ENCODE peak calls at places on chromosomes 2 and 18, in ten cellular contexts. G, A, L, C, M, U, O, Y, N and E are unnamed samples.
A peak's percentile ranks its signal among the peaks of the same experiment; 100 is the strongest.

GRCh38 chr18:49495480-49495879 is 8.4 kb upstream of the C18orf32 start:
- DNase-seq in Y (no peak), A (no peak), L (no peak), U (no peak), M (no peak), C (no peak), O (no peak), N (no peak), G (no peak), E (no peak)

GRCh38 chr2:191538334-191538910 is 139.5 kb upstream of the NABP1 start:
- DNase-seq in G (no peak), Y (no peak), U (no peak), O (no peak), M (no peak), L (no peak), A (no peak), C (no peak), N (no peak), E (no peak)

GRCh38 chr2:20015482-20016083 is 3.1 kb upstream of the MATN3 start:
- DNase-seq in N (peak; percentile 61), G (no peak), A (no peak), U (peak; percentile 12), L (no peak), C (no peak), O (no peak), Y (no peak), M (no peak), E (peak; percentile 36)

GRCh38 chr2:102166189-102166845 is 20.5 kb upstream of the IL1RL2 start:
- DNase-seq in M (no peak), A (peak; percentile 42), G (peak; percentile 14), U (peak; percentile 57), C (no peak), L (no peak), O (no peak), Y (peak; percentile 35), N (no peak), E (no peak)

GRCh38 chr18:22971038-22971437 is 37.9 kb downstream of the RBBP8 start:
- DNase-seq in L (no peak), A (no peak), O (no peak), M (no peak), G (no peak), N (no peak), U (no peak), Y (no peak), C (no peak), E (no peak)

GRCh38 chr2:111652038-111652437 is 232.0 kb downstream of the ANAPC1 start:
- DNase-seq in N (no peak), M (no peak), C (no peak), G (no peak), U (no peak), O (no peak), L (no peak), A (no peak), Y (no peak), E (no peak)

GRCh38 chr2:127526940-127527804 is 883 bp upstream of the IWS1 start:
- DNase-seq in N (no peak), L (no peak), G (no peak), O (no peak), Y (no peak), M (no peak), A (no peak), U (no peak), C (no peak), E (no peak)

GRCh38 chr18:44765451-44765850 is 84.8 kb downstream of the SETBP1 start:
- DNase-seq in Y (no peak), L (no peak), N (no peak), C (no peak), O (no peak), A (no peak), M (no peak), U (no peak), G (no peak), E (no peak)

GRCh38 chr2:224202466-224202865 is 163.4 kb upstream of the SERPINE2 start:
- DNase-seq in L (no peak), M (no peak), C (no peak), A (no peak), G (no peak), O (no peak), Y (no peak), U (no peak), N (no peak), E (no peak)

GRCh38 chr2:219997341-219997851 is 370.0 kb downstream of the SLC4A3 start:
- DNase-seq in C (no peak), O (peak; percentile 31), G (peak; percentile 35), Y (peak; percentile 20), N (no peak), U (peak; percentile 39), L (no peak), A (no peak), M (no peak), E (no peak)

GRCh38 chr2:220000080-220000479 is 372.6 kb downstream of the SLC4A3 start:
- DNase-seq in C (no peak), O (no peak), L (no peak), M (no peak), U (no peak), Y (no peak), G (no peak), N (no peak), A (no peak), E (no peak)

GRCh38 chr2:219998099-219998498 is 370.7 kb downstream of the SLC4A3 start:
- DNase-seq in M (no peak), A (no peak), N (no peak), Y (no peak), U (no peak), O (no peak), L (no peak), G (no peak), C (no peak), E (no peak)

GRCh38 chr2:220000586-220000985 is 373.2 kb downstream of the SLC4A3 start:
- DNase-seq in O (no peak), M (no peak), L (no peak), U (no peak), G (no peak), N (no peak), Y (no peak), C (no peak), A (no peak), E (no peak)

DNA sequence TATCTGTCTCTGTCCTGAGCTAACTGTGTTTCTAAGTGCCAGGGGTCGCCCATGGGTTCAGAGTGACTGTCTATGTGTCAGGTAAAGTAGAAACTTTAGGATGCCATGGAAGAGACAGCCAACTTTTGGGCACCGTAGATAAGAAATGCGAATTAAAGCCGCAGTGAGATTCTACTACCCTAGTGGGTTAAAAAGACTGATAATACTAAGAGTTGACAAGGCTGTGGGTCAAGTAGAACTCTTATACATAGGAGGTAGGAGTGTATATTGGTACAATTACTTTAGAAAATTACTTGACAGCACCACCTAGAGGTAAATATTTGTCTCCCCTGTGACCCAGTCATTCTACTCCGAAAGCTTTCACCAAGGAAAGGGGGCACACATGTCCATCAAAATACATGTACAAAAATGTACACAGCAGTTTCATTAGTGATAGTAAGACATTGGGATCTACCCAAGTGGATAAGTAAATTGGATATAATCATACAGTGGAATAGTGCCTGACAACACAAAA is 371.3 kb downstream of the SLC4A3 start:
- DNase-seq in O (no peak), M (no peak), U (no peak), A (no peak), L (no peak), C (no peak), G (no peak), Y (no peak), N (no peak), E (no peak)
- TF ChIP-seq CTCF in O (no peak), M (no peak), U (no peak), A (no peak), L (no peak), C (no peak), G (no peak), Y (no peak), N (no peak), E (no peak)

DNA sequence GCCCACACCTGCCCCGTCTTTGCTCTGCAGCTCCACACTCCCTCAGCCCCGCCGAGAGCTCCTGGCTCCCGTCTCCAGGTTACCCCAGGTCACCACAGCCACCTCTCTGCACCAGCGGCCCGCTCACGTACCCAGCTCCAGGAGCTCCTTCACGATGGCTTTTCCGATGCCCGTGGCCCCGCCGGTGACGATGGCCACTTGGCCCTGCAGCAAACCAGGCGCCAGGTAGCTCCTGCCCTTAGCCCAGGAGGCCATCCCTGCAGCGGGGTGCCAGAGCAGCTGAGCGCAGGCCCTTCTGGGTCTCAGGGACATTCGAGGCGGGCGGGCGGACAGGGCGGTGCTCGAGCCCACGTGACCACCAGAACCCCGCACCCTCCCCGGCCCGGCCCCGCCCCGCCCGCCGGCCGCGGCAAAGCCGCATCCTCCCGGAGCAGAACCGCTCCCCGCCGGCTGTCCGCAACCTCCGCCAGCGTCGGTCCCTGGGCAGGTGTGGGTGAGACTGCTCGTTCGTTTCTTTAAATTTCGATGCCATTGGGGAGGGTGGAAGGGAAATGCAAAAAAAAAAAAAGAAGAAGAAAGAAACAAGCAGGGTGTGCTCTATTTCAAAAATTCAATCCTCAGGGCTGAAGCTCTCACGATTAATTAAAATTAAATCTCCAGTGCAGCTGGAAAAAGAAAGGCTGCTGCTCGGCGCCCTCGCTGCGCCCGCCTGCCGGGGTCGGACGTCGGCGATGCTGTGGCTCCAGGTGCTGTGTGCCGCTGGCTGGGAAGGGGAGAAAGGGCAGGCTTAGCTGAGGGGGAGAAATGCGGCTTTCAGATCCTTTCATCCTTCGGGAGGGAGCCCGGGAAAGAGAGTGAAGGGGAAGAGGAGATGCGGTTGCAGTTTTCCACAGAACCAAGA is at the start of the genes PECR and TMEM169:
- DNase-seq in C (peak; percentile 82), N (peak; percentile 94), O (peak; percentile 86), M (peak; percentile 89), G (peak; percentile 82), Y (peak; percentile 72), A (no peak), L (peak; percentile 97), U (peak; percentile 40), E (no peak)
- TF ChIP-seq CTCF in C (no peak), N (no peak), O (no peak), M (no peak), G (no peak), Y (no peak), A (no peak), L (no peak), U (no peak), E (no peak)

DNA sequence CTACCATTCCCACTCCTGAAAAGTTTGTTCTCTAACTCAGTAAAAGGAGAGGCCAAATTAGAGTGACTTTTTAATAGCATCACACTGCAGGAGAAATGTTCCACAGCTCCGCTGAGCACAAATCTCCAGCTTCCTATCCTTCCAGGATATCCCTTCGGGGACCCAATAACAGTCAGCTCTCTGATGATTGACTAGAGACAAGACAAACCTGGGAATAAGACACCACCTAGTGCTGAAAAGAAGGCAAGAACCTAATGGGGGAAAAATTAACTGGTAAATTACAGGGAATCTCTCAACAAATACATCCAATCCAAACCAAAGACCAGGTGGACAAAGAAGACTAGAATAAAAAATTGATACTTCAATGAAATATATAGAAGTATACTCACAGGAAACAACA is 977.1 kb upstream of the SOX11 start:
- DNase-seq in O (no peak), A (no peak), G (no peak), L (no peak), Y (no peak), C (no peak), U (peak; percentile 42), N (no peak), M (no peak), E (no peak)
- TF ChIP-seq CTCF in O (no peak), A (no peak), G (no peak), L (no peak), Y (no peak), C (no peak), U (peak; percentile 36), N (no peak), M (no peak), E (no peak)

DNA sequence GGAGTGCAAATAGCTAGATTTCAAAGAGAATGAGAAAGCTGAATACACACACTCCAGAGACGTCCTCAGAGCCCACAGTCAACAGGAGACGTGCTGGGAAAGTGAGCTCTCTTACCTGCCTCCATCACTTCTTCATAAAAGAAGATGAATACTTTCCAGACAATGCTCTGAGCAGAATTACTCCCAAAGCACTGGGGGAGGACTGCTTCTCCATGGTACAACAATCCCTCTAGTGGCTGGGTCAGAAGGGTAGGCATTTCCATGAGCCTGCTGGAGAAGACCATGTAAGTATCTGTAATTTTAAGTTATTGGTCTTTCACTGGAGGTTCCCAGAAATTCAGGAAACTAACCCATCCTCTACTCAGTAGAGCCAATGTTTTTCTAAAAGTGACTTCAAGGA is 190.3 kb downstream of the RBM43 start:
- DNase-seq in C (no peak), N (no peak), L (no peak), U (peak; percentile 40), G (no peak), Y (no peak), O (no peak), A (no peak), M (no peak), E (no peak)
- TF ChIP-seq CTCF in C (no peak), N (no peak), L (no peak), U (peak; percentile 73), G (no peak), Y (no peak), O (no peak), A (peak; percentile 59), M (no peak), E (peak; percentile 49)